ENCODE peak calls at places on chromosomes 5 and 9, in five cellular contexts. One of them, this sample, is unnamed.

GRCh38 chr5:133362438-133362837 is 249.9 kb downstream of the FSTL4 start:
- DNase-seq in astrocyte of the spinal cord: no peak
- DNase-seq in RPMI7951: no peak
- DNase-seq in hepatocyte: no peak
- DNase-seq in caudate nucleus: no peak
- DNase-seq in this sample: no peak

GRCh38 chr9:129282308-129283211 is 104.5 kb upstream of the IER5L start:
- DNase-seq in astrocyte of the spinal cord: no peak
- DNase-seq in RPMI7951: no peak
- DNase-seq in hepatocyte: no peak
- DNase-seq in caudate nucleus: no peak
- DNase-seq in this sample: no peak

GRCh38 chr9:69453746-69454145 is 128.7 kb downstream of the ENTREP1 start:
- DNase-seq in astrocyte of the spinal cord: no peak
- DNase-seq in RPMI7951: no peak
- DNase-seq in hepatocyte: no peak
- DNase-seq in caudate nucleus: no peak
- DNase-seq in this sample: no peak

GRCh38 chr5:172666251-172666650 is 25.2 kb downstream of the NEURL1B start:
- DNase-seq in astrocyte of the spinal cord: no peak
- DNase-seq in RPMI7951: no peak
- DNase-seq in hepatocyte: no peak
- DNase-seq in caudate nucleus: no peak
- DNase-seq in this sample: peak; percentile 46

GRCh38 chr5:142817961-142818431 is 47.8 kb downstream of the ARHGAP26 start:
- DNase-seq in astrocyte of the spinal cord: no peak
- DNase-seq in RPMI7951: peak; percentile 30
- DNase-seq in hepatocyte: no peak
- DNase-seq in caudate nucleus: no peak
- DNase-seq in this sample: no peak

GRCh38 chr5:6399978-6400910 is 21.9 kb upstream of the MED10 start:
- DNase-seq in astrocyte of the spinal cord: peak; percentile 29
- DNase-seq in RPMI7951: peak; percentile 96
- DNase-seq in hepatocyte: no peak
- DNase-seq in caudate nucleus: no peak
- DNase-seq in this sample: peak; percentile 44

GRCh38 chr9:112575107-112575506 is 88.5 kb downstream of the KIAA1958 start:
- DNase-seq in astrocyte of the spinal cord: no peak
- DNase-seq in RPMI7951: no peak
- DNase-seq in hepatocyte: no peak
- DNase-seq in caudate nucleus: no peak
- DNase-seq in this sample: no peak

GRCh38 chr5:143177263-143177994 is 226.1 kb downstream of the NR3C1 start:
- DNase-seq in astrocyte of the spinal cord: peak; percentile 96
- DNase-seq in RPMI7951: peak; percentile 96
- DNase-seq in hepatocyte: peak; percentile 38
- DNase-seq in caudate nucleus: no peak
- DNase-seq in this sample: peak; percentile 99

GRCh38 chr5:142024771-142025304 is 12.0 kb upstream of the GNPDA1 start:
- DNase-seq in astrocyte of the spinal cord: peak; percentile 85
- DNase-seq in RPMI7951: peak; percentile 87
- DNase-seq in hepatocyte: peak; percentile 89
- DNase-seq in caudate nucleus: peak; percentile 89
- DNase-seq in this sample: peak; percentile 83

GRCh38 chr9:113638504-113638903 is 175.0 kb downstream of the RGS3 start:
- DNase-seq in astrocyte of the spinal cord: no peak
- DNase-seq in RPMI7951: no peak
- DNase-seq in hepatocyte: no peak
- DNase-seq in caudate nucleus: no peak
- DNase-seq in this sample: no peak

GRCh38 chr9:125544988-125545651 is 161.9 kb downstream of the MAPKAP1 start:
- DNase-seq in astrocyte of the spinal cord: peak; percentile 95
- DNase-seq in RPMI7951: no peak
- DNase-seq in hepatocyte: peak; percentile 59
- DNase-seq in caudate nucleus: no peak
- DNase-seq in this sample: peak; percentile 71

GRCh38 chr9:136198605-136199083 is 6.3 kb downstream of the LHX3 start:
- DNase-seq in astrocyte of the spinal cord: no peak
- DNase-seq in RPMI7951: no peak
- DNase-seq in hepatocyte: no peak
- DNase-seq in caudate nucleus: no peak
- DNase-seq in this sample: peak; percentile 11